ENCODE peak calls at places on chromosomes 12 and 14, in eight cellular contexts. R, O, W, U, K, F, N and M are unnamed samples.

GRCh38 chr12:30416631-30417030 is 279.0 kb downstream of the IPO8 start:
- DNase-seq in R (no peak), U (no peak), K (no peak), F (no peak), O (no peak), W (no peak), N (no peak), M (no peak)

GRCh38 chr14:21093769-21094681 is 4.4 kb downstream of the ZNF219 start:
- DNase-seq in R (peak), O (no peak), W (no peak), F (no peak), K (no peak), U (no peak), N (no peak), M (no peak)

GRCh38 chr14:101554991-101555668 is 6.2 kb upstream of the DIO3 start:
- DNase-seq in K (no peak), F (no peak), W (no peak), O (no peak), N (no peak), U (no peak), R (no peak), M (no peak)

GRCh38 chr12:110165540-110166159 is 41.5 kb downstream of the IFT81 start:
- DNase-seq in F (no peak), N (no peak), U (peak), K (no peak), W (no peak), R (no peak), O (no peak), M (no peak)

GRCh38 chr14:30528778-30529642 is 29.9 kb upstream of the G2E3 start:
- DNase-seq in O (no peak), N (no peak), R (no peak), K (no peak), W (no peak), U (no peak), F (no peak), M (no peak)

GRCh38 chr14:85921241-85921640 is 391.3 kb downstream of the FLRT2 start:
- DNase-seq in N (no peak), O (no peak), W (no peak), R (no peak), F (no peak), U (no peak), K (no peak), M (no peak)

GRCh38 chr12:132490481-132491348 is 764 bp downstream of the FBRSL1 start:
- DNase-seq in K (no peak), N (no peak), O (peak), R (no peak), U (peak), W (no peak), F (peak), M (no peak)

GRCh38 chr14:51929156-51929555 is 60.2 kb upstream of the RTRAF start:
- DNase-seq in U (no peak), O (no peak), F (peak), W (no peak), R (peak), K (no peak), N (no peak), M (no peak)

GRCh38 chr14:33972522-33973162 is 21.8 kb upstream of the EGLN3 start:
- DNase-seq in W (no peak), N (no peak), R (no peak), U (no peak), K (no peak), O (no peak), F (no peak), M (no peak)

GRCh38 chr12:21547437-21547836 is 21.3 kb downstream of the SPX start:
- DNase-seq in K (no peak), N (no peak), W (no peak), O (no peak), U (no peak), F (no peak), R (no peak), M (no peak)

GRCh38 chr12:96720363-96720705 is 186.7 kb upstream of the NEDD1 start:
- DNase-seq in K (peak), O (no peak), W (no peak), N (no peak), R (no peak), F (no peak), U (peak), M (no peak)

GRCh38 chr12:121970901-121971300 is 50.8 kb upstream of the BCL7A start:
- DNase-seq in F (no peak), W (no peak), U (no peak), O (no peak), N (no peak), K (no peak), R (no peak), M (no peak)

GRCh38 chr14:53553221-53553620 is 400.1 kb upstream of the DDHD1 start:
- DNase-seq in N (no peak), O (no peak), W (no peak), U (no peak), F (no peak), R (no peak), K (no peak), M (no peak)

GRCh38 chr14:30995674-30996073 is 29.8 kb upstream of the AP4S1 start:
- DNase-seq in K (no peak), N (no peak), F (no peak), W (no peak), O (no peak), U (no peak), R (no peak), M (no peak)

GRCh38 chr14:36518586-36519430 is 1.2 kb downstream of the NKX2-1 start:
- DNase-seq in N (no peak), U (no peak), K (no peak), O (no peak), R (no peak), F (no peak), W (peak), M (no peak)

GRCh38 chr14:75715926-75716780 is 55.1 kb downstream of the TTLL5 start:
- DNase-seq in U (no peak), W (no peak), R (no peak), F (peak), N (no peak), O (no peak), K (no peak), M (no peak)

GRCh38 chr14:22007278-22008097 is 333.9 kb upstream of the OR4E1 start:
- DNase-seq in F (no peak), R (no peak), U (no peak), K (no peak), N (no peak), W (no peak), O (no peak), M (no peak)

GRCh38 chr12:79614730-79615129 is 76.0 kb downstream of the PAWR start:
- DNase-seq in N (no peak), U (no peak), O (no peak), R (no peak), F (peak), K (no peak), W (no peak), M (no peak)

GRCh38 chr14:74660167-74660566 is 48.1 kb upstream of the LTBP2 start:
- DNase-seq in R (no peak), N (no peak), K (no peak), F (no peak), W (no peak), U (no peak), O (no peak), M (no peak)

GRCh38 chr14:51862171-51862838 is 1.9 kb downstream of the GNG2 start:
- DNase-seq in N (no peak), U (peak), F (peak), R (no peak), K (no peak), O (no peak), W (no peak), M (no peak)

GRCh38 chr12:93802293-93802692 is 125.1 kb downstream of the CRADD start:
- DNase-seq in O (no peak), U (no peak), W (no peak), N (no peak), F (no peak), R (no peak), K (no peak), M (no peak)

GRCh38 chr12:93803408-93803807 is 126.2 kb downstream of the CRADD start:
- DNase-seq in R (peak), N (no peak), U (no peak), K (peak), O (no peak), W (no peak), F (peak), M (no peak)

GRCh38 chr12:93805736-93806141 is 128.6 kb downstream of the CRADD start:
- DNase-seq in O (no peak), K (no peak), F (no peak), N (no peak), W (no peak), R (peak), U (no peak), M (no peak)

GRCh38 chr12:93804392-93805179 is 127.4 kb downstream of the CRADD start:
- DNase-seq in U (no peak), N (no peak), W (no peak), R (no peak), O (no peak), F (peak), K (no peak), M (no peak)

GRCh38 chr12:93802698-93803097 is 125.5 kb downstream of the CRADD start:
- DNase-seq in R (no peak), W (no peak), N (no peak), F (peak), O (no peak), K (no peak), U (no peak), M (no peak)
- TF ChIP-seq CTCF in R (no peak), W (peak), N (no peak), F (peak), O (no peak), K (no peak), U (no peak), M (no peak)

DNA sequence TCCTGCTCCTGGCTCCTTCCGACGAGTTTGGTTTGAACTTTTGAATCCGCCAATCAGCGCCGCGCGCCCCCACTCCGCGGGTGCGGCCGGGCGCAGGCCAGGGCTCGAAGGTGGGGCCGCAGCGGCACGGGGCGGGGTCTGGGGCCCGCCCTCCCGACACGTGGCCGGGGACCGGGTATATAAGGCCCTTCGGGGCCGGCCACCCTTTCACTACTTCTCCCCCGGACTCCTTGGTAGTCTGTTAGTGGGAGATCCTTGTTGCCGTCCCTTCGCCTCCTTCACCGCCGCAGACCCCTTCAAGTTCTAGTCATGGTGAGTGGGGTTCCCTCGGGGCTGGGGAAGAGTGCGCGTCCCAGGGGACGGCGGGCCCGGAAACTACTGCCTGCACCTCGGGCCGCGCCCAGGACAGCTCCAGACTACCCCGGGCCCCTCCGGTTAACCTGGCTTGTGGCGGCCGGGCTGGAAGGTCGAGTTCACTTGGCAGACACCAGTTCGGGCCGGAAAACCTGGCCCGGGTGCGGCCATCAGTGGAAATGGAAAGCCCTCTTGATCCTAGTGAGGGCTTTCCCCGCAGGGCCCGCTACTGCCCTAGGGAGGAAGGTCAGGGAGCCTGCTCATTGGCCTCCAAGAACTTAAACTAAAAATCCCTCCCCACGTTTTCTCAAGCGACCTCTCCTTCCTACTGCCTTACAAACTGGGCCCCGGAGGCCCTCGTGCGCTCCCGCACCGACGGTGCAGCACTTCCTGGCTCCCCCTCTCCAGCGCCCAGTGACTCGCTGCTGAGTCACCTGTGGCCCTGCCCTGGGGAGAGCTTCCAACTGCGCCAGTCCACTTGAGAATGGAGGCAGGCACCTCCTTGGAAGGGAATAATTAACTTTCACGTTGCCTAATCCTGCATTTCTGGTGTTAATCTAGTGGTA is at the start of gene TUBA1C:
- DNase-seq in W (peak), O (peak), U (peak), K (peak), N (peak), F (peak), R (peak), M (peak)
- TF ChIP-seq CTCF in W (peak), O (no peak), U (peak), K (no peak), N (no peak), F (no peak), R (no peak), M (no peak)

DNA sequence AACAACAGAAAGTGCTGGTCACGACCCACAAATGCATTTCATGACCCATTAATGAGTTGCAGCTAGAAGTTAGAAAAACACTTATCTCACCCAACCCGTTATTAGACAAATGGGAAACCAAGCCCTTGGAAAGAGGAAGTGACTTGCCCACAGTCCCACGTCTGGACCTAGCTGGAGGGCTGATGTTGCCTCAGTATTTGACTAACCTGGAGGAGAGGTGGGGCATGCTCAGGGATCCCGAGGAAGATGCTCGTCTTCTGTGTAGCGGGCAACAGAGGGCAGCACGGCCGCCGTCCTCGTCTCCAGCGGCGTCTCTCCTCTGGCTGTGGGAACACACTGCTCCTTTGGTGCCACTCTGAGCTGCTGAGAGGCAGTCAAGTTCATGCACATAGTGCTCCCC is 12.7 kb downstream of the CCND2 start:
- DNase-seq in K (no peak), R (no peak), W (no peak), U (no peak), O (no peak), N (no peak), F (no peak), M (no peak)
- TF ChIP-seq CTCF in K (no peak), R (no peak), W (no peak), U (no peak), O (no peak), N (no peak), F (no peak), M (no peak)

GRCh38 chr12:45290218-45290609 is 74.3 kb downstream of the ANO6 start:
- DNase-seq in F (peak), K (no peak), N (no peak), O (no peak), R (peak), U (no peak), W (no peak), M (no peak)
- TF ChIP-seq CTCF in F (no peak), K (no peak), N (no peak), O (no peak), R (no peak), U (no peak), W (no peak), M (no peak)